ENCODE peak calls at places on chromosomes 13 and 19, in five cellular contexts. E is stimulated activated CD4-positive, alpha-beta T cell treated with anti-CD3 and anti-CD28 coated beads, TNF-alpha, amount 100 ng/mL, for 1 hour; Q is NCI-H1436; W is posterior cingulate gyrus; L is BJ. O is an unnamed sample.

GRCh38 chr13:77171451-77171850 is 144.5 kb upstream of the FBXL3 start:
- DNase-seq in W (no peak), L (no peak), Q (no peak), E (no peak), O (no peak)

GRCh38 chr13:28099396-28100148 is 804 bp downstream of the FLT3 start:
- DNase-seq in L (no peak), Q (no peak), W (no peak), E (no peak), O (no peak)

GRCh38 chr13:80458546-80458945 is 117.6 kb upstream of the SPRY2 start:
- DNase-seq in W (no peak), L (no peak), Q (no peak), E (no peak), O (no peak)

GRCh38 chr19:39492788-39493187 is 6.0 kb upstream of the DLL3 start:
- DNase-seq in Q (no peak), E (no peak), W (no peak), L (no peak), O (no peak)

GRCh38 chr13:39779337-39780270 is 124.1 kb downstream of the COG6 start:
- DNase-seq in L (no peak), W (no peak), E (no peak), Q (no peak), O (no peak)

GRCh38 chr19:44648536-44649370 is 5.0 kb downstream of the PVR start:
- DNase-seq in L (no peak), W (no peak), Q (no peak), E (no peak), O (no peak)

GRCh38 chr13:78228211-78228610 is 309.6 kb upstream of the EDNRB start:
- DNase-seq in E (no peak), Q (no peak), W (no peak), L (no peak), O (no peak)

GRCh38 chr19:2253106-2254051 is 2.8 kb downstream of the JSRP1 start:
- DNase-seq in E (no peak), L (no peak), W (no peak), Q (no peak), O (no peak)

GRCh38 chr13:59086147-59086546 is 1077.6 kb downstream of the DIAPH3 start:
- DNase-seq in Q (no peak), W (no peak), E (no peak), L (no peak), O (no peak)

GRCh38 chr13:50129923-50130685 is 114.9 kb downstream of the KCNRG start:
- DNase-seq in E (no peak), L (no peak), W (no peak), Q (no peak), O (no peak)

GRCh38 chr13:27355894-27356293 is 68.5 kb upstream of the GTF3A start:
- DNase-seq in E (no peak), L (no peak), W (no peak), Q (no peak), O (no peak)